ENCODE peak calls at places on chromosomes 11 and 22, in five cellular contexts. J is activated CD4-positive, alpha-beta T cell treated with anti-CD3 and anti-CD28 coated beads for 24 hours; L is HuH-7; C is WTC11; U is stimulated activated CD4-positive, alpha-beta T cell treated with anti-CD3 and anti-CD28 coated beads, TNF-alpha, amount 100 ng/mL, for 1 hour. N is an unnamed sample.

GRCh38 chr11:8839957-8840945 is 70.7 kb upstream of the AKIP1 start:
- DNase-seq in L (peak; percentile 55), J (no peak), C (no peak), U (no peak), N (no peak)

GRCh38 chr11:125952973-125953372 is 7.1 kb downstream of the VSIG10L2 start:
- DNase-seq in J (no peak), L (no peak), U (no peak), C (no peak), N (no peak)

GRCh38 chr11:82989628-82990404 is 81.9 kb downstream of the RAB30 start:
- DNase-seq in L (peak; percentile 15), U (no peak), C (no peak), J (no peak), N (no peak)

GRCh38 chr11:25159341-25159740 is 662.5 kb downstream of the LUZP2 start:
- DNase-seq in J (no peak), C (no peak), U (no peak), L (no peak), N (no peak)

GRCh38 chr22:37163618-37164534 is 14.2 kb upstream of the IL2RB start:
- DNase-seq in C (no peak), J (peak; percentile 65), L (no peak), U (no peak), N (no peak)

GRCh38 chr11:127902405-127902804 is 685.0 kb downstream of the ETS1 start:
- DNase-seq in L (no peak), U (no peak), J (no peak), C (no peak), N (no peak)

GRCh38 chr11:28756977-28757376 is 648.8 kb downstream of the METTL15 start:
- DNase-seq in U (no peak), C (no peak), L (no peak), J (no peak), N (no peak)

GRCh38 chr11:117097567-117098268 is 510 bp downstream of the SIK3 start:
- DNase-seq in U (peak; percentile 13), J (peak; percentile 11), C (peak; percentile 51), L (no peak), N (no peak)

GRCh38 chr11:119424775-119425174 is 1.8 kb upstream of the THY1 start:
- DNase-seq in C (no peak), L (no peak), J (no peak), U (no peak), N (no peak)

GRCh38 chr11:67468056-67468455 is 995 bp downstream of the TMEM134 start:
- DNase-seq in L (no peak), J (no peak), C (no peak), U (no peak), N (no peak)

GRCh38 chr11:90587896-90588295 is 365.0 kb upstream of the CHORDC1 start:
- DNase-seq in U (no peak), J (no peak), L (no peak), C (no peak), N (no peak)

GRCh38 chr11:117072517-117073218 is 25.6 kb downstream of the SIK3 start:
- DNase-seq in C (no peak), U (no peak), L (peak; percentile 17), J (no peak), N (no peak)

GRCh38 chr11:706957-707816 is 1.2 kb downstream of the EPS8L2 start:
- DNase-seq in L (peak; percentile 83), U (no peak), J (no peak), C (peak; percentile 47), N (no peak)

GRCh38 chr11:10478574-10479550 is 23.8 kb downstream of the AMPD3 start:
- DNase-seq in C (no peak), U (no peak), J (no peak), L (no peak), N (no peak)

GRCh38 chr11:59186130-59186594 is 14.2 kb downstream of the DTX4 start:
- DNase-seq in L (peak; percentile 82), U (peak; percentile 45), J (no peak), C (peak; percentile 68), N (no peak)

GRCh38 chr11:34234086-34234740 is 123.6 kb downstream of the ABTB2 start:
- DNase-seq in C (peak; percentile 57), U (peak; percentile 54), L (no peak), J (peak; percentile 55), N (peak; percentile 10)

GRCh38 chr11:11089805-11090204 is 232.0 kb upstream of the ZBED5 start:
- DNase-seq in L (no peak), C (no peak), J (no peak), U (no peak), N (no peak)

GRCh38 chr11:78878631-78879030 is 304.0 kb upstream of the NARS2 start:
- DNase-seq in J (no peak), C (no peak), L (no peak), U (no peak), N (no peak)

GRCh38 chr22:23178512-23179254 is 1.6 kb upstream of the BCR start:
- DNase-seq in L (peak; percentile 96), C (peak; percentile 84), J (peak; percentile 48), U (peak; percentile 67), N (peak; percentile 20)

N was measured in SK-N-MC.